ENCODE peak calls at places on chromosomes 11 and 22, in five cellular contexts. One of them, this sample, is unnamed.

GRCh38 chr11:69092263-69092662 is 43.5 kb downstream of the TPCN2 start:
- DNase-seq in stimulated activated naive B cell treated with anti-CD40 and anti-IgM and Interleukin-4, amounts not matched to agents 10 μg/mL and 1 μg/mL and 100 μg/mL, for 72 hours: no peak
- DNase-seq in mucosa of descending colon: no peak
- DNase-seq in sigmoid colon: no peak
- DNase-seq in NCI-H1092 treated with DMSO at 0.1 percent for 48 hours: no peak
- DNase-seq in this sample: no peak

GRCh38 chr22:20239063-20239950 is 28.8 kb downstream of the RTN4R start:
- DNase-seq in NCI-H1092 treated with DMSO at 0.1 percent for 48 hours: no peak
- DNase-seq in stimulated activated naive B cell treated with anti-CD40 and anti-IgM and Interleukin-4, amounts not matched to agents 10 μg/mL and 1 μg/mL and 100 μg/mL, for 72 hours: no peak
- DNase-seq in mucosa of descending colon: no peak
- DNase-seq in sigmoid colon: no peak
- DNase-seq in this sample: no peak

GRCh38 chr22:36565152-36565507 is 36.2 kb upstream of the EIF3D start:
- DNase-seq in NCI-H1092 treated with DMSO at 0.1 percent for 48 hours: no peak
- DNase-seq in sigmoid colon: no peak
- DNase-seq in stimulated activated naive B cell treated with anti-CD40 and anti-IgM and Interleukin-4, amounts not matched to agents 10 μg/mL and 1 μg/mL and 100 μg/mL, for 72 hours: no peak
- DNase-seq in mucosa of descending colon: no peak
- DNase-seq in this sample: no peak

GRCh38 chr11:84866922-84867321 is 760.2 kb downstream of the DLG2 start:
- DNase-seq in stimulated activated naive B cell treated with anti-CD40 and anti-IgM and Interleukin-4, amounts not matched to agents 10 μg/mL and 1 μg/mL and 100 μg/mL, for 72 hours: no peak
- DNase-seq in mucosa of descending colon: no peak
- DNase-seq in sigmoid colon: no peak
- DNase-seq in NCI-H1092 treated with DMSO at 0.1 percent for 48 hours: no peak
- DNase-seq in this sample: no peak

GRCh38 chr11:100687032-100687629 is at the start of gene ARHGAP42:
- DNase-seq in mucosa of descending colon: peak; percentile 71
- DNase-seq in stimulated activated naive B cell treated with anti-CD40 and anti-IgM and Interleukin-4, amounts not matched to agents 10 μg/mL and 1 μg/mL and 100 μg/mL, for 72 hours: peak; percentile 85
- DNase-seq in NCI-H1092 treated with DMSO at 0.1 percent for 48 hours: peak; percentile 50
- DNase-seq in sigmoid colon: peak; percentile 77
- DNase-seq in this sample: peak; percentile 77

GRCh38 chr22:37267128-37267587 is 15.2 kb upstream of the CYTH4 start:
- DNase-seq in mucosa of descending colon: peak; percentile 59
- DNase-seq in NCI-H1092 treated with DMSO at 0.1 percent for 48 hours: peak; percentile 16
- DNase-seq in stimulated activated naive B cell treated with anti-CD40 and anti-IgM and Interleukin-4, amounts not matched to agents 10 μg/mL and 1 μg/mL and 100 μg/mL, for 72 hours: peak; percentile 53
- DNase-seq in sigmoid colon: no peak
- DNase-seq in this sample: no peak

GRCh38 chr22:19887251-19887985 is 32.7 kb upstream of the GNB1L start:
- DNase-seq in stimulated activated naive B cell treated with anti-CD40 and anti-IgM and Interleukin-4, amounts not matched to agents 10 μg/mL and 1 μg/mL and 100 μg/mL, for 72 hours: no peak
- DNase-seq in NCI-H1092 treated with DMSO at 0.1 percent for 48 hours: no peak
- DNase-seq in sigmoid colon: no peak
- DNase-seq in mucosa of descending colon: no peak
- DNase-seq in this sample: no peak

GRCh38 chr11:61978703-61979661 is 11.5 kb upstream of the FTH1 start:
- DNase-seq in sigmoid colon: no peak
- DNase-seq in mucosa of descending colon: no peak
- DNase-seq in NCI-H1092 treated with DMSO at 0.1 percent for 48 hours: no peak
- DNase-seq in stimulated activated naive B cell treated with anti-CD40 and anti-IgM and Interleukin-4, amounts not matched to agents 10 μg/mL and 1 μg/mL and 100 μg/mL, for 72 hours: no peak
- DNase-seq in this sample: no peak

GRCh38 chr22:39239561-39240423 is 5.0 kb downstream of the PDGFB start:
- DNase-seq in stimulated activated naive B cell treated with anti-CD40 and anti-IgM and Interleukin-4, amounts not matched to agents 10 μg/mL and 1 μg/mL and 100 μg/mL, for 72 hours: no peak
- DNase-seq in NCI-H1092 treated with DMSO at 0.1 percent for 48 hours: no peak
- DNase-seq in mucosa of descending colon: peak; percentile 93
- DNase-seq in sigmoid colon: no peak
- DNase-seq in this sample: peak; percentile 98

GRCh38 chr11:833849-834311 is 1.1 kb downstream of the CD151 start:
- DNase-seq in stimulated activated naive B cell treated with anti-CD40 and anti-IgM and Interleukin-4, amounts not matched to agents 10 μg/mL and 1 μg/mL and 100 μg/mL, for 72 hours: no peak
- DNase-seq in sigmoid colon: no peak
- DNase-seq in NCI-H1092 treated with DMSO at 0.1 percent for 48 hours: no peak
- DNase-seq in mucosa of descending colon: peak; percentile 54
- DNase-seq in this sample: no peak

GRCh38 chr11:119875841-119876600 is 147.0 kb upstream of the NECTIN1 start:
- DNase-seq in mucosa of descending colon: no peak
- DNase-seq in stimulated activated naive B cell treated with anti-CD40 and anti-IgM and Interleukin-4, amounts not matched to agents 10 μg/mL and 1 μg/mL and 100 μg/mL, for 72 hours: no peak
- DNase-seq in NCI-H1092 treated with DMSO at 0.1 percent for 48 hours: no peak
- DNase-seq in sigmoid colon: no peak
- DNase-seq in this sample: no peak

GRCh38 chr22:49104434-49104833 is 723.2 kb downstream of the BRD1 start:
- DNase-seq in mucosa of descending colon: no peak
- DNase-seq in sigmoid colon: no peak
- DNase-seq in NCI-H1092 treated with DMSO at 0.1 percent for 48 hours: no peak
- DNase-seq in stimulated activated naive B cell treated with anti-CD40 and anti-IgM and Interleukin-4, amounts not matched to agents 10 μg/mL and 1 μg/mL and 100 μg/mL, for 72 hours: no peak
- DNase-seq in this sample: no peak

GRCh38 chr11:115724709-115725108 is 220.5 kb upstream of the CADM1 start:
- DNase-seq in sigmoid colon: no peak
- DNase-seq in stimulated activated naive B cell treated with anti-CD40 and anti-IgM and Interleukin-4, amounts not matched to agents 10 μg/mL and 1 μg/mL and 100 μg/mL, for 72 hours: no peak
- DNase-seq in mucosa of descending colon: no peak
- DNase-seq in NCI-H1092 treated with DMSO at 0.1 percent for 48 hours: no peak
- DNase-seq in this sample: no peak

GRCh38 chr11:21921151-21921550 is 271.7 kb upstream of the ANO5 start:
- DNase-seq in mucosa of descending colon: no peak
- DNase-seq in stimulated activated naive B cell treated with anti-CD40 and anti-IgM and Interleukin-4, amounts not matched to agents 10 μg/mL and 1 μg/mL and 100 μg/mL, for 72 hours: no peak
- DNase-seq in NCI-H1092 treated with DMSO at 0.1 percent for 48 hours: no peak
- DNase-seq in sigmoid colon: no peak
- DNase-seq in this sample: no peak

GRCh38 chr11:4185561-4185960 is 91.0 kb downstream of the RRM1 start:
- DNase-seq in mucosa of descending colon: no peak
- DNase-seq in NCI-H1092 treated with DMSO at 0.1 percent for 48 hours: no peak
- DNase-seq in stimulated activated naive B cell treated with anti-CD40 and anti-IgM and Interleukin-4, amounts not matched to agents 10 μg/mL and 1 μg/mL and 100 μg/mL, for 72 hours: no peak
- DNase-seq in sigmoid colon: no peak
- DNase-seq in this sample: no peak

GRCh38 chr11:19935507-19935906 is 222.9 kb downstream of the NAV2 start:
- DNase-seq in NCI-H1092 treated with DMSO at 0.1 percent for 48 hours: no peak
- DNase-seq in mucosa of descending colon: no peak
- DNase-seq in stimulated activated naive B cell treated with anti-CD40 and anti-IgM and Interleukin-4, amounts not matched to agents 10 μg/mL and 1 μg/mL and 100 μg/mL, for 72 hours: no peak
- DNase-seq in sigmoid colon: no peak
- DNase-seq in this sample: no peak

GRCh38 chr22:22791438-22792181 is 96.0 kb upstream of the IGLL5 start:
- DNase-seq in mucosa of descending colon: no peak
- DNase-seq in sigmoid colon: no peak
- DNase-seq in stimulated activated naive B cell treated with anti-CD40 and anti-IgM and Interleukin-4, amounts not matched to agents 10 μg/mL and 1 μg/mL and 100 μg/mL, for 72 hours: no peak
- DNase-seq in NCI-H1092 treated with DMSO at 0.1 percent for 48 hours: no peak
- DNase-seq in this sample: no peak

GRCh38 chr11:113991170-113991569 is 16.3 kb downstream of the HTR3A start:
- DNase-seq in NCI-H1092 treated with DMSO at 0.1 percent for 48 hours: no peak
- DNase-seq in mucosa of descending colon: peak; percentile 55
- DNase-seq in stimulated activated naive B cell treated with anti-CD40 and anti-IgM and Interleukin-4, amounts not matched to agents 10 μg/mL and 1 μg/mL and 100 μg/mL, for 72 hours: no peak
- DNase-seq in sigmoid colon: no peak
- DNase-seq in this sample: peak; percentile 39